ENCODE peak calls at places on chromosomes 6 and 20, in eight cellular contexts. N, Y, S, F, Z, Q, P and H are unnamed samples.

GRCh38 chr6:37680668-37681067 is 17.0 kb downstream of the MDGA1 start:
- DNase-seq in N (peak), Y (no peak), S (peak), F (no peak), Z (no peak), Q (no peak), P (no peak), H (peak)

GRCh38 chr6:82836022-82836575 is 229.5 kb downstream of the UBE3D start:
- DNase-seq in N (no peak), Y (no peak), S (no peak), F (no peak), Z (no peak), Q (no peak), P (no peak), H (no peak)

GRCh38 chr6:35392111-35392702 is 49.8 kb downstream of the PPARD start:
- DNase-seq in N (peak), Y (peak), S (peak), F (no peak), Z (peak), Q (no peak), P (peak), H (no peak)

GRCh38 chr6:14711056-14711703 is 534.7 kb upstream of the JARID2 start:
- DNase-seq in N (no peak), Y (no peak), S (peak), F (peak), Z (peak), Q (peak), P (no peak), H (no peak)

GRCh38 chr6:137749595-137750215 is 117.4 kb upstream of the TNFAIP3 start:
- DNase-seq in N (no peak), Y (no peak), S (no peak), F (no peak), Z (no peak), Q (no peak), P (no peak), H (no peak)

GRCh38 chr6:157045831-157046454 is 268.8 kb downstream of the ARID1B start:
- DNase-seq in N (peak), Y (no peak), S (no peak), F (peak), Z (peak), Q (peak), P (no peak), H (no peak)

GRCh38 chr20:50981714-50982048 is 23.1 kb downstream of the MOCS3 start:
- DNase-seq in N (no peak), Y (no peak), S (no peak), F (no peak), Z (no peak), Q (no peak), P (no peak), H (no peak)

GRCh38 chr6:158085261-158086053 is 82.6 kb downstream of the SERAC1 start:
- DNase-seq in N (no peak), Y (no peak), S (no peak), F (no peak), Z (no peak), Q (no peak), P (no peak), H (no peak)

GRCh38 chr6:131062245-131063027 is 609 bp downstream of the EPB41L2 start:
- DNase-seq in N (no peak), Y (peak), S (no peak), F (no peak), Z (peak), Q (peak), P (no peak), H (no peak)

GRCh38 chr6:121006024-121006423 is 328.3 kb downstream of the TBC1D32 start:
- DNase-seq in N (no peak), Y (no peak), S (no peak), F (no peak), Z (no peak), Q (no peak), P (no peak), H (no peak)

GRCh38 chr20:46699651-46700359 is 9.6 kb upstream of the SLC2A10 start:
- DNase-seq in N (no peak), Y (no peak), S (no peak), F (no peak), Z (peak), Q (no peak), P (no peak), H (no peak)

GRCh38 chr6:168408504-168409136 is 32.4 kb upstream of the SMOC2 start:
- DNase-seq in N (no peak), Y (no peak), S (no peak), F (no peak), Z (no peak), Q (no peak), P (no peak), H (no peak)

GRCh38 chr6:22003219-22003779 is 293.5 kb downstream of the PRL start:
- DNase-seq in N (no peak), Y (no peak), S (no peak), F (no peak), Z (no peak), Q (no peak), P (no peak), H (no peak)

GRCh38 chr6:71509142-71509541 is 220.5 kb downstream of the OGFRL1 start:
- DNase-seq in N (no peak), Y (no peak), S (no peak), F (no peak), Z (no peak), Q (no peak), P (no peak), H (no peak)

GRCh38 chr20:25257756-25258462 is 10.0 kb downstream of the PYGB start:
- DNase-seq in N (no peak), Y (no peak), S (no peak), F (no peak), Z (no peak), Q (no peak), P (no peak), H (no peak)

GRCh38 chr6:46949662-46950280 is 28.0 kb upstream of the ADGRF5 start:
- DNase-seq in N (no peak), Y (no peak), S (no peak), F (no peak), Z (no peak), Q (no peak), P (peak), H (no peak)

GRCh38 chr6:105192707-105193465 is 13.1 kb upstream of the POPDC3 start:
- DNase-seq in N (no peak), Y (no peak), S (no peak), F (no peak), Z (peak), Q (no peak), P (no peak), H (no peak)